ENCODE peak calls at places on chromosomes 12 and 14, in six cellular contexts. One of them, this sample, is unnamed.

GRCh38 chr12:116450406-116450910 is 108.7 kb upstream of the MAP1LC3B2 start:
- DNase-seq in pancreas: no peak
- DNase-seq in osteocyte: no peak
- DNase-seq in mesothelial cell of epicardium: no peak
- DNase-seq in Calu3: no peak
- DNase-seq in GM23338: no peak
- DNase-seq in this sample: no peak

GRCh38 chr12:130104114-130104513 is 58.1 kb upstream of the FZD10 start:
- DNase-seq in pancreas: no peak
- DNase-seq in GM23338: no peak
- DNase-seq in mesothelial cell of epicardium: no peak
- DNase-seq in Calu3: no peak
- DNase-seq in osteocyte: no peak
- DNase-seq in this sample: no peak

GRCh38 chr12:77402726-77403125 is 337.4 kb upstream of the E2F7 start:
- DNase-seq in GM23338: no peak
- DNase-seq in osteocyte: no peak
- DNase-seq in pancreas: no peak
- DNase-seq in Calu3: no peak
- DNase-seq in mesothelial cell of epicardium: no peak
- DNase-seq in this sample: no peak

GRCh38 chr12:81543621-81544139 is 215.5 kb downstream of the PPFIA2 start:
- DNase-seq in Calu3: no peak
- DNase-seq in GM23338: no peak
- DNase-seq in pancreas: no peak
- DNase-seq in osteocyte: no peak
- DNase-seq in mesothelial cell of epicardium: no peak
- DNase-seq in this sample: no peak

GRCh38 chr14:23661542-23661941 is 25.4 kb downstream of the DHRS2 start:
- DNase-seq in osteocyte: no peak
- DNase-seq in GM23338: no peak
- DNase-seq in Calu3: no peak
- DNase-seq in pancreas: no peak
- DNase-seq in mesothelial cell of epicardium: no peak
- DNase-seq in this sample: no peak

GRCh38 chr14:98742001-98742400 is 530.0 kb downstream of the BCL11B start:
- DNase-seq in Calu3: no peak
- DNase-seq in osteocyte: peak; percentile 54
- DNase-seq in mesothelial cell of epicardium: no peak
- DNase-seq in pancreas: no peak
- DNase-seq in GM23338: no peak
- DNase-seq in this sample: no peak

GRCh38 chr12:120150919-120151525 is 34.5 kb upstream of the RAB35 start:
- DNase-seq in pancreas: no peak
- DNase-seq in Calu3: no peak
- DNase-seq in mesothelial cell of epicardium: no peak
- DNase-seq in osteocyte: no peak
- DNase-seq in GM23338: no peak
- DNase-seq in this sample: no peak

GRCh38 chr14:101082436-101083384 is 179.2 kb upstream of the RTL1 start:
- DNase-seq in osteocyte: peak; percentile 51
- DNase-seq in GM23338: no peak
- DNase-seq in Calu3: no peak
- DNase-seq in pancreas: peak; percentile 16
- DNase-seq in mesothelial cell of epicardium: no peak
- DNase-seq in this sample: no peak

GRCh38 chr12:103503546-103504480 is 8.0 kb upstream of the C12orf42 start:
- DNase-seq in osteocyte: no peak
- DNase-seq in Calu3: no peak
- DNase-seq in pancreas: no peak
- DNase-seq in GM23338: peak; percentile 74
- DNase-seq in mesothelial cell of epicardium: no peak
- DNase-seq in this sample: peak; percentile 48

GRCh38 chr14:90783344-90783743 is 32.9 kb downstream of the TTC7B start:
- DNase-seq in mesothelial cell of epicardium: no peak
- DNase-seq in GM23338: no peak
- DNase-seq in osteocyte: no peak
- DNase-seq in Calu3: no peak
- DNase-seq in pancreas: no peak
- DNase-seq in this sample: no peak

GRCh38 chr12:93098077-93098476 is 169.0 kb upstream of the EEA1 start:
- DNase-seq in osteocyte: no peak
- DNase-seq in mesothelial cell of epicardium: no peak
- DNase-seq in pancreas: no peak
- DNase-seq in GM23338: peak; percentile 92
- DNase-seq in Calu3: peak; percentile 58
- DNase-seq in this sample: peak; percentile 23

GRCh38 chr12:3533703-3534386 is 42.8 kb downstream of the PRMT8 start:
- DNase-seq in GM23338: no peak
- DNase-seq in mesothelial cell of epicardium: no peak
- DNase-seq in Calu3: no peak
- DNase-seq in osteocyte: peak; percentile 77
- DNase-seq in pancreas: no peak
- DNase-seq in this sample: no peak

GRCh38 chr14:70955543-70956480 is 48.6 kb downstream of the PCNX1 start:
- DNase-seq in Calu3: peak; percentile 17
- DNase-seq in pancreas: no peak
- DNase-seq in GM23338: peak; percentile 41
- DNase-seq in osteocyte: no peak
- DNase-seq in mesothelial cell of epicardium: no peak
- DNase-seq in this sample: no peak

GRCh38 chr14:56005580-56006053 is 112.6 kb upstream of the PELI2 start:
- DNase-seq in osteocyte: no peak
- DNase-seq in GM23338: no peak
- DNase-seq in pancreas: no peak
- DNase-seq in mesothelial cell of epicardium: no peak
- DNase-seq in Calu3: no peak
- DNase-seq in this sample: no peak

GRCh38 chr14:60188696-60189095 is 23.5 kb upstream of the DHRS7 start:
- DNase-seq in GM23338: no peak
- DNase-seq in mesothelial cell of epicardium: no peak
- DNase-seq in pancreas: no peak
- DNase-seq in osteocyte: no peak
- DNase-seq in Calu3: no peak
- DNase-seq in this sample: no peak

GRCh38 chr14:50039734-50040400 is 76.5 kb downstream of the VCPKMT start:
- DNase-seq in GM23338: no peak
- DNase-seq in osteocyte: no peak
- DNase-seq in pancreas: no peak
- DNase-seq in Calu3: peak; percentile 31
- DNase-seq in mesothelial cell of epicardium: no peak
- DNase-seq in this sample: no peak

GRCh38 chr14:64953661-64954060 is 11.1 kb upstream of the GPX2 start:
- DNase-seq in GM23338: no peak
- DNase-seq in osteocyte: no peak
- DNase-seq in Calu3: no peak
- DNase-seq in pancreas: no peak
- DNase-seq in mesothelial cell of epicardium: no peak
- DNase-seq in this sample: no peak

GRCh38 chr12:93043192-93043876 is 114.2 kb upstream of the EEA1 start:
- DNase-seq in osteocyte: no peak
- DNase-seq in Calu3: no peak
- DNase-seq in GM23338: no peak
- DNase-seq in pancreas: no peak
- DNase-seq in mesothelial cell of epicardium: no peak
- DNase-seq in this sample: no peak

GRCh38 chr12:106195638-106196037 is 52.2 kb downstream of the CKAP4 start:
- DNase-seq in mesothelial cell of epicardium: no peak
- DNase-seq in Calu3: no peak
- DNase-seq in osteocyte: no peak
- DNase-seq in GM23338: no peak
- DNase-seq in pancreas: no peak
- DNase-seq in this sample: no peak

GRCh38 chr12:2341051-2341751 is 288.4 kb downstream of the CACNA1C start:
- DNase-seq in mesothelial cell of epicardium: no peak
- DNase-seq in Calu3: no peak
- DNase-seq in pancreas: no peak
- DNase-seq in osteocyte: no peak
- DNase-seq in GM23338: no peak
- DNase-seq in this sample: no peak

GRCh38 chr14:75222208-75222701 is 45.8 kb upstream of the TMED10 start:
- DNase-seq in Calu3: peak; percentile 40
- DNase-seq in pancreas: no peak
- DNase-seq in osteocyte: no peak
- DNase-seq in mesothelial cell of epicardium: no peak
- DNase-seq in GM23338: peak; percentile 38
- DNase-seq in this sample: peak; percentile 25

GRCh38 chr12:92543359-92543758 is 159.4 kb upstream of the PLEKHG7 start:
- DNase-seq in osteocyte: no peak
- DNase-seq in mesothelial cell of epicardium: no peak
- DNase-seq in pancreas: no peak
- DNase-seq in GM23338: no peak
- DNase-seq in Calu3: peak; percentile 70
- DNase-seq in this sample: no peak

GRCh38 chr12:121773011-121773777 is 20.3 kb downstream of the RHOF start:
- DNase-seq in Calu3: peak; percentile 89
- DNase-seq in pancreas: peak; percentile 87
- DNase-seq in GM23338: peak; percentile 88
- DNase-seq in osteocyte: no peak
- DNase-seq in mesothelial cell of epicardium: no peak
- DNase-seq in this sample: peak; percentile 72

GRCh38 chr14:95199298-95199983 is 42.1 kb upstream of the DICER1 start:
- DNase-seq in pancreas: no peak
- DNase-seq in mesothelial cell of epicardium: no peak
- DNase-seq in Calu3: no peak
- DNase-seq in osteocyte: no peak
- DNase-seq in GM23338: no peak
- DNase-seq in this sample: no peak

GRCh38 chr12:5254703-5255102 is 177.2 kb upstream of the NTF3 start:
- DNase-seq in GM23338: no peak
- DNase-seq in Calu3: no peak
- DNase-seq in osteocyte: no peak
- DNase-seq in mesothelial cell of epicardium: no peak
- DNase-seq in pancreas: no peak
- DNase-seq in this sample: no peak

GRCh38 chr12:54437243-54437642 is 18.2 kb upstream of the ITGA5 start:
- DNase-seq in osteocyte: no peak
- DNase-seq in mesothelial cell of epicardium: no peak
- DNase-seq in GM23338: no peak
- DNase-seq in pancreas: no peak
- DNase-seq in Calu3: no peak
- DNase-seq in this sample: no peak

GRCh38 chr12:75944097-75944904 is 87.3 kb downstream of the PHLDA1 start:
- DNase-seq in Calu3: peak; percentile 44
- DNase-seq in mesothelial cell of epicardium: no peak
- DNase-seq in osteocyte: no peak
- DNase-seq in pancreas: no peak
- DNase-seq in GM23338: peak; percentile 71
- DNase-seq in this sample: no peak

GRCh38 chr14:82872494-82872893 is 1338.8 kb upstream of the SEL1L start:
- DNase-seq in mesothelial cell of epicardium: no peak
- DNase-seq in pancreas: peak; percentile 13
- DNase-seq in Calu3: no peak
- DNase-seq in GM23338: peak; percentile 77
- DNase-seq in osteocyte: no peak
- DNase-seq in this sample: no peak
- TF ChIP-seq CTCF in mesothelial cell of epicardium: no peak
- TF ChIP-seq CTCF in pancreas: no peak
- TF ChIP-seq CTCF in Calu3: no peak
- TF ChIP-seq CTCF in GM23338: peak; percentile 85
- TF ChIP-seq CTCF in osteocyte: peak; percentile 31
- TF ChIP-seq CTCF in this sample: no peak

GRCh38 chr14:93271111-93271510 is 61.7 kb downstream of the BTBD7 start:
- DNase-seq in mesothelial cell of epicardium: no peak
- DNase-seq in Calu3: no peak
- DNase-seq in GM23338: no peak
- DNase-seq in osteocyte: no peak
- DNase-seq in pancreas: no peak
- DNase-seq in this sample: no peak

GRCh38 chr14:93267149-93267711 is 60.2 kb downstream of the UBR7 start:
- DNase-seq in mesothelial cell of epicardium: no peak
- DNase-seq in Calu3: no peak
- DNase-seq in GM23338: no peak
- DNase-seq in pancreas: no peak
- DNase-seq in osteocyte: no peak
- DNase-seq in this sample: no peak

GRCh38 chr14:93266127-93266526 is 59.1 kb downstream of the UBR7 start:
- DNase-seq in osteocyte: no peak
- DNase-seq in GM23338: no peak
- DNase-seq in mesothelial cell of epicardium: no peak
- DNase-seq in pancreas: no peak
- DNase-seq in Calu3: no peak
- DNase-seq in this sample: no peak

GRCh38 chr14:93268406-93268805 is 61.4 kb downstream of the UBR7 start:
- DNase-seq in pancreas: no peak
- DNase-seq in Calu3: no peak
- DNase-seq in mesothelial cell of epicardium: no peak
- DNase-seq in osteocyte: no peak
- DNase-seq in GM23338: no peak
- DNase-seq in this sample: no peak

GRCh38 chr14:93269341-93270068 is 62.4 kb downstream of the UBR7 start:
- DNase-seq in Calu3: no peak
- DNase-seq in pancreas: no peak
- DNase-seq in mesothelial cell of epicardium: no peak
- DNase-seq in osteocyte: no peak
- DNase-seq in GM23338: peak; percentile 3
- DNase-seq in this sample: no peak
- TF ChIP-seq CTCF in Calu3: no peak
- TF ChIP-seq CTCF in pancreas: no peak
- TF ChIP-seq CTCF in mesothelial cell of epicardium: no peak
- TF ChIP-seq CTCF in osteocyte: no peak
- TF ChIP-seq CTCF in GM23338: no peak
- TF ChIP-seq CTCF in this sample: no peak

DNA sequence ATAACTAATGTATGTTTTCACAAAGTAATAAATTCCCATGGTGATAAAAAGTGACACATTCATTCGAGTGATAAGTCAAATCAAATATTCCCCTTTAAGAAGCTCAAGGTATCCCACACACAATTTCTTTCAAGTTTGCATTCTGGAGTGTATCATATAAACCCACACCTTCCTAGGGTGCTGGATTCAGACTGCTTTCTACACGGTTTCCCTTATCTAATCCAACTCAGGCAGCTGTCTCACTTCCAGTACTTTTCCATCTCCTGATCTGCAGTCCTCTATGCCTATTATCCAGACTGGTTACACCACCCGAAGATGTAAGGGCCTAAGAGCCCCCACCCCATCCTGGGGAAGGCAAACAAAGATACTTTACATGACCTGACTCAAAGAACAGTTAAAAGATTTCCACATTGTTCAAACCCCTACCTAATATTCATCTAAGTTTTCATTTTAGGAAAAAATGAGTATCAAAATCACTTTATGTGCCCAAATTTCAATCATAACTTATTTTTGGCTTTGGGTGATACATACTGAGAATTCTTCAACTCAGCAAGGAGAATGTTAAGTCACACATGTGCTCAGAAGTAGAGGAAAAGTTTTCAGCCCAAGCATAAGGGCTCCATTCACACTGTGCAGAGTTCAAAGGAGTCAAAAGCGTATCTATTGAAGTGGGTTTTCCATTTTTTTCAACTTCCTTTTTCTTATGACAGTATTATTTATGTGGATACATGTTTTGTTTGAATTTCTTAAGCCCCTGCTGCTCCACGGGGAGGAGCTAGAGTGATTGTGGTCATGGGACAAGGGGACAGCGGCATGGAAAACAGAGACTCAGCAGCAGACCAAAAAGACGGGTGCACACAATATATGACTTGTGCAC is 41.8 kb downstream of the CORO1C start:
- DNase-seq in GM23338: no peak
- DNase-seq in Calu3: no peak
- DNase-seq in mesothelial cell of epicardium: no peak
- DNase-seq in pancreas: no peak
- DNase-seq in osteocyte: no peak
- DNase-seq in this sample: no peak
- TF ChIP-seq CTCF in GM23338: no peak
- TF ChIP-seq CTCF in Calu3: no peak
- TF ChIP-seq CTCF in mesothelial cell of epicardium: no peak
- TF ChIP-seq CTCF in pancreas: no peak
- TF ChIP-seq CTCF in osteocyte: peak; percentile 38
- TF ChIP-seq CTCF in this sample: no peak

GRCh38 chr12:39267886-39268285 is 175.0 kb downstream of the KIF21A start:
- DNase-seq in osteocyte: no peak
- DNase-seq in GM23338: no peak
- DNase-seq in pancreas: no peak
- DNase-seq in mesothelial cell of epicardium: no peak
- DNase-seq in Calu3: no peak
- DNase-seq in this sample: no peak
- TF ChIP-seq CTCF in osteocyte: no peak
- TF ChIP-seq CTCF in GM23338: no peak
- TF ChIP-seq CTCF in pancreas: no peak
- TF ChIP-seq CTCF in mesothelial cell of epicardium: no peak
- TF ChIP-seq CTCF in Calu3: no peak
- TF ChIP-seq CTCF in this sample: no peak